ENCODE peak calls at places on chromosomes 3 and 15, in eight cellular contexts. Q is substantia nigra; X is fibroblast of lung; Y is CD8-positive, alpha-beta T cell; M is CD4-positive, alpha-beta T cell; T is right cardiac atrium; E is transverse colon; B is GM23248. Z is an unnamed sample.
A peak's percentile ranks its signal among the peaks of the same experiment; 100 is the strongest.

GRCh38 chr15:61951949-61952348 is 108.3 kb downstream of the VPS13C start:
- DNase-seq in Q (no peak), X (peak; percentile 17), Y (no peak), M (no peak), T (no peak), E (no peak), B (no peak), Z (no peak)

GRCh38 chr15:31228980-31229826 is 97.4 kb upstream of the KLF13 start:
- DNase-seq in Q (no peak), X (no peak), Y (no peak), M (no peak), T (no peak), E (peak; percentile 87), B (peak; percentile 22), Z (no peak)

GRCh38 chr3:184703657-184704056 is 8.2 kb downstream of the MAGEF1 start:
- DNase-seq in Q (no peak), X (no peak), Y (no peak), M (no peak), T (no peak), E (no peak), B (no peak), Z (no peak)

GRCh38 chr3:18567293-18567692 is 142.2 kb upstream of the SATB1 start:
- DNase-seq in Q (no peak), X (no peak), Y (no peak), M (no peak), T (no peak), E (no peak), B (no peak), Z (no peak)

GRCh38 chr3:147572970-147573340 is 163.8 kb downstream of the ZIC1 start:
- DNase-seq in Q (no peak), X (no peak), Y (no peak), M (no peak), T (no peak), E (no peak), B (peak; percentile 34), Z (no peak)

GRCh38 chr3:188122571-188123169 is 31.3 kb upstream of the LPP start:
- DNase-seq in Q (no peak), X (peak; percentile 39), Y (no peak), M (no peak), T (no peak), E (no peak), B (no peak), Z (no peak)

GRCh38 chr3:123411340-123412040 is 37.4 kb downstream of the ADCY5 start:
- DNase-seq in Q (no peak), X (no peak), Y (no peak), M (no peak), T (no peak), E (no peak), B (no peak), Z (no peak)

GRCh38 chr3:157127268-157127667 is 32.7 kb downstream of the CCNL1 start:
- DNase-seq in Q (no peak), X (no peak), Y (no peak), M (no peak), T (no peak), E (no peak), B (no peak), Z (no peak)

GRCh38 chr3:29922990-29923746 is 642.3 kb downstream of the RBMS3 start:
- DNase-seq in Q (no peak), X (peak; percentile 95), Y (no peak), M (no peak), T (peak; percentile 33), E (peak; percentile 7), B (peak; percentile 75), Z (no peak)

GRCh38 chr3:68631810-68632545 is 300.4 kb downstream of the TAFA4 start:
- DNase-seq in Q (no peak), X (no peak), Y (no peak), M (no peak), T (no peak), E (no peak), B (no peak), Z (no peak)

GRCh38 chr3:45915080-45915479 is 28.2 kb upstream of the CXCR6 start:
- DNase-seq in Q (no peak), X (no peak), Y (no peak), M (no peak), T (no peak), E (no peak), B (no peak), Z (no peak)

GRCh38 chr3:98875535-98875934 is 26.0 kb downstream of the DCBLD2 start:
- DNase-seq in Q (no peak), X (no peak), Y (no peak), M (no peak), T (no peak), E (no peak), B (no peak), Z (no peak)

GRCh38 chr3:98869391-98869790 is 32.1 kb downstream of the DCBLD2 start:
- DNase-seq in Q (no peak), X (no peak), Y (no peak), M (no peak), T (no peak), E (no peak), B (no peak), Z (no peak)

GRCh38 chr3:98877132-98877531 is 24.4 kb downstream of the DCBLD2 start:
- DNase-seq in Q (no peak), X (no peak), Y (no peak), M (no peak), T (no peak), E (no peak), B (no peak), Z (no peak)

GRCh38 chr3:98874602-98875249 is 26.8 kb downstream of the DCBLD2 start:
- DNase-seq in Q (no peak), X (no peak), Y (no peak), M (no peak), T (no peak), E (no peak), B (no peak), Z (no peak)
- H3K27ac ChIP-seq in Q (no peak overlapping the region), X (no peak overlapping the region), Y (no peak overlapping the region), M (no peak overlapping the region), T (no peak overlapping the region), E (no peak overlapping the region), B (no peak overlapping the region), Z (no peak overlapping the region)

DNA sequence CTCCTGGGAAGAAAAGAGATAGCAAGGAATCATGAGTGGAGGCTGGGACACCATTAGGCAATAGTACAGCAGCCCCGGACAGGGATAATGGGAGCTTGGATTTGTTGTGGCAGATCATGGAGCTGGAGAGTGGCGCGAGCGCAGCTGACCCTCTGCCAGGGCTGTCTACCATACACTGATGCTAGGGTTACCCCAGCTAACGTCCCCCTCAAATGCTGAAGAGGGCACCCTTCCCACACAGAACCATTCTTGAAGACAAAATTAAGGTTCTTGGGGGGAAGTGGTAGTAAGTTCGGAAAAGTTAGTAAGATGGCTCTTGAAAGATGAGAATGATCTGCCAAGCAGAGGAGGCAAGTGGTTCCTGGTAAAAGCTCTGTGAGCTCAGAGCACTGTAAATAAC is 61.1 kb downstream of the ST3GAL6 start:
- DNase-seq in Q (no peak), X (peak; percentile 62), Y (no peak), M (no peak), T (no peak), E (no peak), B (no peak), Z (no peak)
- H3K27ac ChIP-seq in Q (no peak overlapping the region), X (no peak overlapping the region), Y (no peak overlapping the region), M (no peak overlapping the region), T (no peak overlapping the region), E (no peak overlapping the region), B (no peak overlapping the region), Z (no peak overlapping the region)

GRCh38 chr15:64942356-64942755 is 30.7 kb downstream of the ANKDD1A start:
- DNase-seq in Q (no peak), X (no peak), Y (no peak), M (no peak), T (no peak), E (no peak), B (no peak), Z (no peak)

GRCh38 chr15:64943512-64944225 is 32.0 kb downstream of the ANKDD1A start:
- DNase-seq in Q (no peak), X (no peak), Y (no peak), M (no peak), T (no peak), E (no peak), B (no peak), Z (no peak)

GRCh38 chr15:64934023-64934422 is 22.3 kb downstream of the ANKDD1A start:
- DNase-seq in Q (no peak), X (no peak), Y (no peak), M (no peak), T (no peak), E (no peak), B (no peak), Z (no peak)

GRCh38 chr15:64938192-64938591 is 26.5 kb downstream of the ANKDD1A start:
- DNase-seq in Q (no peak), X (no peak), Y (no peak), M (no peak), T (no peak), E (no peak), B (no peak), Z (no peak)
- H3K27ac ChIP-seq in Q (no peak overlapping the region), X (no peak overlapping the region), Y (no peak overlapping the region), M (no peak overlapping the region), T (no peak overlapping the region), E (no peak overlapping the region), B (no peak overlapping the region), Z (no peak overlapping the region)

DNA sequence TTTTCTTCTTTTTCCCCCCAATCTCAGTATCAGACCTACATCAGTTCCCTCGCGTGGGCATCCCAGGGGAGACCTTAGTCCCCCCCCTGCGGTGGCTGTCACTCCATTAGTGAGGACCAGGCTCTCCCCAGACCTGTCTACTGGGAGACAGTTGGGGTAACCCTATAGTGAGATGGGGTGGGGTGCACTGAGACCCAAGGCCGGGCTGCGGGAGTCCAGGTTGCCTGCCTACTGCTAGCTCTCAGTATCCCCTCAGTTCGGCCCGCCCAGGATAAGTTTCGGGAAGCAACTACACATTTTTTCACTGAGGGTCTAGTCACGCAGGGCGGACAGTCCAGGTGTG is 671 bp upstream of the DCUN1D1 start:
- DNase-seq in Q (no peak), X (no peak), Y (peak; percentile 13), M (no peak), T (peak; percentile 22), E (no peak), B (no peak), Z (no peak)
- H3K27ac ChIP-seq in Q (peak overlapping the region; percentile 88), X (peak overlapping the region; percentile 38), Y (peak overlapping the region; percentile 63), M (peak overlapping the region; percentile 39), T (peak overlapping the region; percentile 5), E (peak overlapping the region; percentile 94), B (no peak overlapping the region), Z (peak overlapping the region; percentile 80)